ENCODE peak calls at places on chromosomes 4 and X, in six cellular contexts. V, N, Z, E, L and W are unnamed samples. For H3K9me3, the result is how much of the 10 kb centered on the place peaks cover.

GRCh38 chrX:24647257-24648058 is at the start of gene PCYT1B:
- DNase-seq in N (no peak), V (peak), E (peak), Z (peak), L (peak), W (peak)

GRCh38 chrX:134171661-134172587 is 65.1 kb upstream of the CCDC160 start:
- DNase-seq in E (peak), V (no peak), L (no peak), N (no peak), Z (peak), W (peak)

GRCh38 chrX:3370656-3371055 is 24.2 kb upstream of the MXRA5 start:
- DNase-seq in L (no peak), N (no peak), Z (no peak), E (peak), V (no peak), W (no peak)

GRCh38 chr4:139686988-139687387 is 21.4 kb downstream of the MGST2 start:
- DNase-seq in L (no peak), Z (no peak), V (no peak), E (no peak), N (no peak), W (no peak)

GRCh38 chrX:102899940-102900916 is 36.8 kb upstream of the RAB40AL start:
- DNase-seq in V (peak), Z (peak), N (peak), L (peak), E (peak), W (peak)

GRCh38 chr4:160299177-160299576 is 1196.3 kb downstream of the RAPGEF2 start:
- DNase-seq in V (no peak), N (no peak), E (no peak), Z (no peak), L (no peak), W (no peak)

GRCh38 chr4:144572660-144573059 is 73.3 kb upstream of the HHIP start:
- DNase-seq in V (no peak), N (no peak), L (no peak), E (peak), Z (no peak), W (peak)

GRCh38 chr4:186740822-186741221 is 17.2 kb upstream of the FAT1 start:
- DNase-seq in L (no peak), E (no peak), Z (no peak), N (no peak), V (peak), W (no peak)

GRCh38 chr4:140047017-140047640 is 106.9 kb downstream of the MAML3 start:
- DNase-seq in E (peak), L (no peak), V (no peak), N (no peak), Z (no peak), W (peak)

GRCh38 chrX:154719132-154719675 is 31.7 kb downstream of the GAB3 start:
- DNase-seq in L (no peak), E (peak), V (peak), Z (peak), N (no peak), W (no peak)

GRCh38 chr4:22356996-22357596 is 158.8 kb downstream of the ADGRA3 start:
- DNase-seq in E (peak), V (peak), Z (peak), L (no peak), N (no peak), W (no peak)

GRCh38 chr4:31692407-31692940 is 972.3 kb downstream of the PCDH7 start:
- DNase-seq in N (no peak), V (no peak), E (no peak), L (no peak), Z (no peak), W (no peak)

GRCh38 chr4:9825049-9825448 is 43.6 kb downstream of the DRD5 start:
- DNase-seq in Z (no peak), E (no peak), N (no peak), L (no peak), V (no peak), W (no peak)

GRCh38 chrX:47936224-47936939 is 67.4 kb downstream of the ZNF182 start:
- DNase-seq in N (no peak), V (no peak), Z (no peak), L (no peak), E (no peak), W (no peak)

GRCh38 chr4:145818001-145818400 is 120.6 kb downstream of the ZNF827 start:
- DNase-seq in L (no peak), E (no peak), N (no peak), V (no peak), Z (no peak), W (no peak)

GRCh38 chr4:54509057-54509456 is 148.7 kb upstream of the KIT start:
- DNase-seq in Z (no peak), E (peak), L (no peak), V (no peak), N (no peak), W (no peak)

GRCh38 chrX:32137525-32137924 is 1065.7 kb upstream of the FTHL17 start:
- DNase-seq in Z (peak), E (peak), N (peak), V (no peak), L (peak), W (peak)

GRCh38 chr4:47835489-47835888 is 2.4 kb downstream of the CORIN start:
- DNase-seq in L (no peak), V (peak), E (no peak), Z (no peak), N (no peak), W (peak)

GRCh38 chr4:900073-900472 is 32.0 kb downstream of the GAK start:
- DNase-seq in N (no peak), E (no peak), Z (no peak), V (no peak), L (no peak), W (no peak)

GRCh38 chr4:163611172-163611571 is 116.7 kb downstream of the TMA16 start:
- DNase-seq in Z (no peak), V (no peak), L (no peak), E (no peak), N (no peak), W (no peak)

GRCh38 chr4:175998782-175999181 is 66.9 kb upstream of the WDR17 start:
- DNase-seq in E (no peak), Z (no peak), L (peak), V (no peak), N (peak), W (peak)

GRCh38 chr4:126572264-126572663 is 1060.5 kb upstream of the INTU start:
- DNase-seq in L (no peak), E (no peak), N (no peak), V (no peak), Z (no peak), W (no peak)

GRCh38 chr4:126564283-126564854 is 1068.4 kb upstream of the INTU start:
- DNase-seq in L (no peak), E (no peak), V (peak), Z (no peak), N (no peak), W (no peak)

GRCh38 chr4:126563389-126563788 is 1069.4 kb upstream of the INTU start:
- DNase-seq in Z (no peak), L (no peak), E (no peak), N (no peak), V (no peak), W (no peak)

DNA sequence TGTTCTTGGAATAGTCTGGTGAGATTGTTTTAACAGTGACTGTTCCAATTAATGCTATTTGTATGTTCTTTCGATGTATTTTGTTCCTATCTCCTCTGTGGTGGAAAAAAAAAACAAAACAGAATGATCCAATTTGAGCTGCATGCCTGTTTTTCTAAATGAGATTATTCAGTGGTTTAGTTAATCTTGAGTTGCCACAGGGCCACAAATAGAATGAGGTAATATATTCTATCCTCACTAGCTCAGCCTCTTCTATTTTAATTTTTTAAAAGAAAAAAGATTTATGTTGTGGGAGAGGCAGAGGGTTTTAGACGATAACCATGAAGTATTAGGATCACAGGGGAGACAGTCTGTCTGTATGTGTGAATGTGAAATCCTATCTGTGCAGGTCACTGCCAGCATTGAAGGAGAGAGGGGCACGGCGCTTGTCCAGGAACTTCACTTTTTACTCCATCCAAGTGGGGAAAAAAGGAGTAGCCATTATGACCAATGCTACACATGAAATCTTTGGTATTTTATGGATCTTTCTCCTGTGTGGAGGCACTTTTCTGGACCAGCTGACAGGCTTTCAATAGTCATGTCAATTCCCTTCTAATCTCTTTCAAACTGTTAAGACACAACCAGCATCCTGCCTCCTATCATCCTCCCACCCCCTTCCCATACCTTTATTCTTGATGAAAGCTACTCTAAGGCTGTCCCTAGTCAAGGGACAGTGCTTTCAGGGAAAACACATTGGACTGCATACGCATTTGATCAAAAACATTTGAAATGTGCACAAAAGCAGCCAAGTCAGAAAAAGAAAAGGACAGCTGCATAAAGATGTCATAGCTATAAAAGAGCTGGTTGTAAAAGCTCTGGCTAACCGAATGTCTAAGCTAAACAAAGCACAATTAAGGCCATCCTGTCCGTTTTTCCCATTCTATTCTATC is 1063.8 kb upstream of the INTU start:
- DNase-seq in N (no peak), Z (no peak), L (no peak), E (no peak), V (no peak), W (no peak)
- H2BK120ac ChIP-seq in N (no peak), Z (no peak), L (no peak), E (no peak), V (no peak), W (no peak)

GRCh38 chr4:165101641-165102040 is 11.0 kb downstream of the TMEM192 start:
- DNase-seq in E (no peak), V (no peak), N (no peak), Z (no peak), L (peak), W (no peak)

GRCh38 chr4:165112258-165113156 is at the start of gene TMEM192:
- DNase-seq in E (peak), N (peak), L (peak), V (peak), Z (peak), W (peak)

GRCh38 chr4:165111906-165112257 is 778 bp downstream of the TMEM192 start:
- DNase-seq in E (no peak), Z (no peak), L (no peak), N (no peak), V (no peak), W (no peak)

GRCh38 chr4:165106518-165106917 is 6.1 kb downstream of the TMEM192 start:
- DNase-seq in Z (no peak), V (no peak), E (no peak), L (no peak), N (no peak), W (no peak)
- H3K18ac ChIP-seq in Z (no peak), V (no peak), E (no peak), L (no peak), N (no peak), W (no peak)

GRCh38 chr4:142660728-142661127 is 185.4 kb downstream of the INPP4B start:
- DNase-seq in E (no peak), V (no peak), N (no peak), Z (no peak), L (no peak), W (peak)
- H3K9me3 ChIP-seq in E (under half), V (under half), N (under half), Z (under half), L (under half), W (under half)

GRCh38 chr4:151807220-151807619 is 46.4 kb upstream of the GATB start:
- DNase-seq in Z (no peak), N (no peak), E (no peak), V (no peak), L (no peak), W (no peak)
- H2BK120ac ChIP-seq in Z (peak), N (no peak), E (peak), V (peak), L (peak), W (no peak)

DNA sequence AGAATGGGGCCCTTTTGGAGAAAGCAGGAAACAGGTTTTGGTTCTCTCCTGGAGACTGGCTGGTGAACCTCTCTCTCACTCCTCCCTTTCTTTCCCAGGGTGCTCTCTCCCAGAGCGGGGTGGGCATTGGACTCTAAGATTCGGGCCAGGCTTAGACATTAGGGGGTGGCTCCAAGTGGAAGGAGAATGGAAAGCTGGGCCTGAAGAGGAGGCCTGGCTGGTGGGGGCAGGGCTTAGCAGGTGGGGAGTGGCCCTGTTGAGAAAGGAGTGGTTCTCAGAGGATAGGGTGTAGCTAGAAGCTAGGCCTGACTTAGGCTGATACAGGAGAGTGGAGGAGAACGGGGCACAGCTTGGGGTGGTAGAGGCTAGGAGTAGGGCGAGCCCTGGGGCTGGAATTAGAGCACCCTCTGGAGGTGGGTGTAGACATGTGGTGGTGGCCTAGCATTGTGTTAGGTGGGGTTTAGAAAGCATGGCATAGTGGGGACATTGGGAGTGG is 5.7 kb downstream of the PLP2 start:
- DNase-seq in V (no peak), E (no peak), Z (no peak), L (no peak), N (no peak), W (no peak)
- H3K18ac ChIP-seq in V (no peak), E (no peak), Z (no peak), L (no peak), N (no peak), W (no peak)